ENCODE peak calls at places on chromosomes 12 and 14, in six cellular contexts. One of them, this sample, is unnamed.

GRCh38 chr14:54567224-54567633 is 301 bp downstream of the SAMD4A start:
- DNase-seq in prostate gland: peak; percentile 24
- DNase-seq in endothelial cell: peak; percentile 46
- DNase-seq in neural crest cell: peak; percentile 46
- DNase-seq in NB4: no peak
- DNase-seq in fibroblast of lung: peak; percentile 43
- DNase-seq in this sample: no peak

GRCh38 chr14:85529803-85530574 is at the start of gene FLRT2:
- DNase-seq in prostate gland: no peak
- DNase-seq in endothelial cell: peak; percentile 27
- DNase-seq in neural crest cell: peak; percentile 25
- DNase-seq in NB4: no peak
- DNase-seq in fibroblast of lung: peak; percentile 55
- DNase-seq in this sample: no peak

GRCh38 chr12:75784591-75784990 is 247.0 kb downstream of the PHLDA1 start:
- DNase-seq in prostate gland: peak; percentile 94
- DNase-seq in endothelial cell: no peak
- DNase-seq in neural crest cell: no peak
- DNase-seq in NB4: peak; percentile 51
- DNase-seq in fibroblast of lung: no peak
- DNase-seq in this sample: no peak

GRCh38 chr12:65004270-65004669 is 116.8 kb downstream of the WIF1 start:
- DNase-seq in prostate gland: peak; percentile 16
- DNase-seq in endothelial cell: no peak
- DNase-seq in neural crest cell: no peak
- DNase-seq in NB4: no peak
- DNase-seq in fibroblast of lung: no peak
- DNase-seq in this sample: no peak

GRCh38 chr14:29215853-29216252 is 449.3 kb downstream of the FOXG1 start:
- DNase-seq in prostate gland: no peak
- DNase-seq in endothelial cell: no peak
- DNase-seq in neural crest cell: no peak
- DNase-seq in NB4: no peak
- DNase-seq in fibroblast of lung: peak; percentile 21
- DNase-seq in this sample: no peak

GRCh38 chr14:73887704-73888459 is 1.2 kb downstream of the ZNF410 start:
- DNase-seq in prostate gland: no peak
- DNase-seq in endothelial cell: no peak
- DNase-seq in neural crest cell: no peak
- DNase-seq in NB4: peak; percentile 8
- DNase-seq in fibroblast of lung: no peak
- DNase-seq in this sample: no peak

GRCh38 chr12:130563322-130563721 is 152.8 kb downstream of the RIMBP2 start:
- DNase-seq in prostate gland: no peak
- DNase-seq in endothelial cell: no peak
- DNase-seq in neural crest cell: no peak
- DNase-seq in NB4: no peak
- DNase-seq in fibroblast of lung: no peak
- DNase-seq in this sample: no peak

GRCh38 chr12:127025545-127025944 is 1241.4 kb upstream of the TMEM132C start:
- DNase-seq in prostate gland: no peak
- DNase-seq in endothelial cell: no peak
- DNase-seq in neural crest cell: no peak
- DNase-seq in NB4: no peak
- DNase-seq in fibroblast of lung: no peak
- DNase-seq in this sample: no peak

GRCh38 chr12:53695148-53696138 is 19.6 kb upstream of the ATP5MC2 start:
- DNase-seq in prostate gland: no peak
- DNase-seq in endothelial cell: peak; percentile 68
- DNase-seq in neural crest cell: peak; percentile 45
- DNase-seq in NB4: peak; percentile 81
- DNase-seq in fibroblast of lung: peak; percentile 69
- DNase-seq in this sample: no peak

GRCh38 chr12:108296933-108297332 is 42.2 kb downstream of the CMKLR1 start:
- DNase-seq in prostate gland: no peak
- DNase-seq in endothelial cell: no peak
- DNase-seq in neural crest cell: no peak
- DNase-seq in NB4: no peak
- DNase-seq in fibroblast of lung: no peak
- DNase-seq in this sample: no peak

GRCh38 chr12:44157359-44157758 is 321.5 kb downstream of the TMEM117 start:
- DNase-seq in prostate gland: no peak
- DNase-seq in endothelial cell: no peak
- DNase-seq in neural crest cell: no peak
- DNase-seq in NB4: no peak
- DNase-seq in fibroblast of lung: no peak
- DNase-seq in this sample: no peak

GRCh38 chr12:113088971-113089756 is 32.6 kb downstream of the DTX1 start:
- DNase-seq in prostate gland: no peak
- DNase-seq in endothelial cell: peak; percentile 34
- DNase-seq in neural crest cell: no peak
- DNase-seq in NB4: no peak
- DNase-seq in fibroblast of lung: no peak
- DNase-seq in this sample: no peak

GRCh38 chr14:95597784-95598204 is 62.9 kb downstream of the GLRX5 start:
- DNase-seq in prostate gland: no peak
- DNase-seq in endothelial cell: peak; percentile 40
- DNase-seq in neural crest cell: peak; percentile 41
- DNase-seq in NB4: no peak
- DNase-seq in fibroblast of lung: peak; percentile 29
- DNase-seq in this sample: peak; percentile 9

GRCh38 chr12:65278576-65279386 is at the start of gene MSRB3:
- DNase-seq in prostate gland: peak; percentile 60
- DNase-seq in endothelial cell: peak; percentile 73
- DNase-seq in neural crest cell: peak; percentile 65
- DNase-seq in NB4: peak; percentile 80
- DNase-seq in fibroblast of lung: peak; percentile 81
- DNase-seq in this sample: peak; percentile 9

GRCh38 chr14:34120185-34120977 is 169.5 kb upstream of the EGLN3 start:
- DNase-seq in prostate gland: no peak
- DNase-seq in endothelial cell: no peak
- DNase-seq in neural crest cell: no peak
- DNase-seq in NB4: no peak
- DNase-seq in fibroblast of lung: no peak
- DNase-seq in this sample: no peak

GRCh38 chr12:32437095-32437515 is 37.7 kb downstream of the FGD4 start:
- DNase-seq in prostate gland: no peak
- DNase-seq in endothelial cell: no peak
- DNase-seq in neural crest cell: no peak
- DNase-seq in NB4: no peak
- DNase-seq in fibroblast of lung: peak; percentile 96
- DNase-seq in this sample: peak; percentile 22

GRCh38 chr12:107236824-107237467 is 143.6 kb upstream of the CRY1 start:
- DNase-seq in prostate gland: no peak
- DNase-seq in endothelial cell: no peak
- DNase-seq in neural crest cell: no peak
- DNase-seq in NB4: no peak
- DNase-seq in fibroblast of lung: peak; percentile 80
- DNase-seq in this sample: no peak

GRCh38 chr12:76915381-76916169 is 36.8 kb upstream of the CSRP2 start:
- DNase-seq in prostate gland: no peak
- DNase-seq in endothelial cell: no peak
- DNase-seq in neural crest cell: no peak
- DNase-seq in NB4: no peak
- DNase-seq in fibroblast of lung: no peak
- DNase-seq in this sample: no peak

GRCh38 chr12:70644836-70645235 is 7.6 kb upstream of the PTPRB start:
- DNase-seq in prostate gland: no peak
- DNase-seq in endothelial cell: no peak
- DNase-seq in neural crest cell: no peak
- DNase-seq in NB4: no peak
- DNase-seq in fibroblast of lung: no peak
- DNase-seq in this sample: no peak

GRCh38 chr14:90541076-90541634 is 144.3 kb downstream of the CALM1 start:
- DNase-seq in prostate gland: no peak
- DNase-seq in endothelial cell: no peak
- DNase-seq in neural crest cell: no peak
- DNase-seq in NB4: no peak
- DNase-seq in fibroblast of lung: no peak
- DNase-seq in this sample: no peak

GRCh38 chr12:122934722-122935121 is 31.5 kb downstream of the ABCB9 start:
- DNase-seq in prostate gland: no peak
- DNase-seq in endothelial cell: no peak
- DNase-seq in neural crest cell: no peak
- DNase-seq in NB4: peak; percentile 32
- DNase-seq in fibroblast of lung: no peak
- DNase-seq in this sample: no peak

GRCh38 chr12:3303410-3304136 is 187.4 kb upstream of the PRMT8 start:
- DNase-seq in prostate gland: no peak
- DNase-seq in endothelial cell: peak; percentile 51
- DNase-seq in neural crest cell: no peak
- DNase-seq in NB4: no peak
- DNase-seq in fibroblast of lung: peak; percentile 16
- DNase-seq in this sample: no peak
- TF ChIP-seq CTCF in prostate gland: no peak
- TF ChIP-seq CTCF in endothelial cell: no peak
- TF ChIP-seq CTCF in neural crest cell: peak; percentile 43
- TF ChIP-seq CTCF in NB4: no peak
- TF ChIP-seq CTCF in fibroblast of lung: no peak
- TF ChIP-seq CTCF in this sample: peak; percentile 24

DNA sequence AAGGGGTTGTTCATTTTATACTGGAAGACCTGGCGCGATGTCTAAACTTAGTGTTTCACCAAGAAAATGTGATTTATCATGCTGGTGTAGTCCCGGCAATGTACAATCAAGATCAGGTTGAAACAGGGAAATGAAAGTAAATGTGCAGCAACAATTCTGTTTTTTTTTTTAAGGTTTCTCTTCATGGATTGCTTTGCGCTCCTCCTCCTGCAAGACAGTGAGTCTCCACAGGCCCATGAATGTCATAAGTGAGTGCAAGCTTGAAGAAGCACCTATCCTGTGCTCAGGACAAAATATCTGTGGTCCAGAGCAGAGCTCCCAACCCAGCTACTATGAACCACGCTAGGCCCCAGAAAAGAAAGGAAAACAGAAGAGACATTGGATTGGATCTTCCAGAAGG is 143.3 kb downstream of the KCNK10 start:
- DNase-seq in prostate gland: no peak
- DNase-seq in endothelial cell: no peak
- DNase-seq in neural crest cell: no peak
- DNase-seq in NB4: no peak
- DNase-seq in fibroblast of lung: no peak
- DNase-seq in this sample: no peak
- TF ChIP-seq CTCF in prostate gland: no peak
- TF ChIP-seq CTCF in endothelial cell: no peak
- TF ChIP-seq CTCF in neural crest cell: no peak
- TF ChIP-seq CTCF in NB4: no peak
- TF ChIP-seq CTCF in fibroblast of lung: no peak
- TF ChIP-seq CTCF in this sample: no peak

GRCh38 chr14:69580009-69580577 is 5.4 kb upstream of the CCDC177 start:
- DNase-seq in prostate gland: no peak
- DNase-seq in endothelial cell: peak; percentile 63
- DNase-seq in neural crest cell: peak; percentile 39
- DNase-seq in NB4: peak; percentile 72
- DNase-seq in fibroblast of lung: peak; percentile 91
- DNase-seq in this sample: no peak
- TF ChIP-seq CTCF in prostate gland: no peak
- TF ChIP-seq CTCF in endothelial cell: peak; percentile 65
- TF ChIP-seq CTCF in neural crest cell: peak; percentile 61
- TF ChIP-seq CTCF in NB4: peak; percentile 62
- TF ChIP-seq CTCF in fibroblast of lung: peak; percentile 89
- TF ChIP-seq CTCF in this sample: peak; percentile 74

DNA sequence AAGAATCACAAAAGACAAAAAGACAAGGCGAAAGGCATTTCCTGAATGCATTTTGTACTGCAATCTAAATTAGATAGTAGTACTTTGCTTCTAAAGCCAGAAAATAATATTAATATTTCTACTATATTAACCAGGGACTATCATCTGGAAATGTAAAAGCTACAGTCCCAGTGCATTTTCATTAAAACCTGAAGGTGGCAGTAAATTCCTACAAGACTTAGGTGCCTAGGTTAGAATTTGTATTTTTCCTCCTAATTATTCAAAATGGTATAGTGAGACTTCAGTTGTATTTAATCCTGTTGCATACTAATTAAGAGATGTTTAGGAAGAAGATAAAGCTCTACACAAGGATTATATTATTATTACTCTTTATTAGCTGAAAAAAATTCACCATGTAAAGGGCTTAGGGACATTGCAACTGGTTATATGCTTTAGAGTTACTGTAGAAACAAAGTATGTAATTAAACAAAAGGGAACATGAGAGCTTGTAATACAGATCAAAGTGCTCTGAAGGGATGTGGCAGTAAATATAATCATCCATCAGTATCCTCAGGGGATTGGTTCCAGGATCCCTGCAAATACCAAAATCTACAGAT is 53.6 kb downstream of the BRMS1L start:
- DNase-seq in prostate gland: no peak
- DNase-seq in endothelial cell: no peak
- DNase-seq in neural crest cell: no peak
- DNase-seq in NB4: peak; percentile 22
- DNase-seq in fibroblast of lung: no peak
- DNase-seq in this sample: no peak
- TF ChIP-seq CTCF in prostate gland: peak; percentile 29
- TF ChIP-seq CTCF in endothelial cell: peak; percentile 39
- TF ChIP-seq CTCF in neural crest cell: peak; percentile 68
- TF ChIP-seq CTCF in NB4: peak; percentile 41
- TF ChIP-seq CTCF in fibroblast of lung: peak; percentile 53
- TF ChIP-seq CTCF in this sample: peak; percentile 17

This sample was measured in HFF-Myc.